ENCODE peak calls at places on chromosomes 4 and X, in five cellular contexts. One of them, this sample, is unnamed.

GRCh38 chr4:2243682-2244380 is 1.9 kb upstream of the HAUS3 start:
- DNase-seq in fibroblast of pulmonary artery: peak
- DNase-seq in hepatocyte: peak
- DNase-seq in cardiac fibroblast: peak
- DNase-seq in ovary: peak
- DNase-seq in this sample: no peak

GRCh38 chr4:67723949-67724348 is 23.0 kb upstream of the UBA6 start:
- DNase-seq in fibroblast of pulmonary artery: no peak
- DNase-seq in hepatocyte: no peak
- DNase-seq in cardiac fibroblast: no peak
- DNase-seq in ovary: no peak
- DNase-seq in this sample: no peak

GRCh38 chrX:135185795-135186443 is 14.7 kb upstream of the CT55 start:
- DNase-seq in fibroblast of pulmonary artery: peak
- DNase-seq in hepatocyte: peak
- DNase-seq in cardiac fibroblast: peak
- DNase-seq in ovary: no peak
- DNase-seq in this sample: peak

GRCh38 chr4:140643571-140644055 is 74.9 kb upstream of the UCP1 start:
- DNase-seq in fibroblast of pulmonary artery: no peak
- DNase-seq in hepatocyte: no peak
- DNase-seq in cardiac fibroblast: no peak
- DNase-seq in ovary: peak
- DNase-seq in this sample: no peak

GRCh38 chr4:177937051-177937450 is 494.8 kb upstream of the AGA start:
- DNase-seq in fibroblast of pulmonary artery: no peak
- DNase-seq in hepatocyte: no peak
- DNase-seq in cardiac fibroblast: no peak
- DNase-seq in ovary: no peak
- DNase-seq in this sample: no peak

GRCh38 chr4:112550728-112551127 is 34.7 kb upstream of the NEUROG2 start:
- DNase-seq in fibroblast of pulmonary artery: peak
- DNase-seq in hepatocyte: no peak
- DNase-seq in cardiac fibroblast: peak
- DNase-seq in ovary: no peak
- DNase-seq in this sample: peak

GRCh38 chrX:50736651-50737050 is 77.3 kb downstream of the SHROOM4 start:
- DNase-seq in fibroblast of pulmonary artery: no peak
- DNase-seq in hepatocyte: no peak
- DNase-seq in cardiac fibroblast: no peak
- DNase-seq in ovary: no peak
- DNase-seq in this sample: no peak

GRCh38 chr4:53591372-53591892 is at the start of gene LNX1:
- DNase-seq in fibroblast of pulmonary artery: no peak
- DNase-seq in hepatocyte: peak
- DNase-seq in cardiac fibroblast: no peak
- DNase-seq in ovary: no peak
- DNase-seq in this sample: no peak

GRCh38 chr4:112330921-112331320 is 33.8 kb downstream of the ALPK1 start:
- DNase-seq in fibroblast of pulmonary artery: no peak
- DNase-seq in hepatocyte: no peak
- DNase-seq in cardiac fibroblast: no peak
- DNase-seq in ovary: no peak
- DNase-seq in this sample: no peak

GRCh38 chrX:2708016-2708415 is 16.9 kb downstream of the CD99 start:
- DNase-seq in fibroblast of pulmonary artery: no peak
- DNase-seq in hepatocyte: no peak
- DNase-seq in cardiac fibroblast: peak
- DNase-seq in ovary: no peak
- DNase-seq in this sample: no peak

GRCh38 chrX:3345281-3346081 is 971 bp downstream of the MXRA5 start:
- DNase-seq in fibroblast of pulmonary artery: peak
- DNase-seq in hepatocyte: peak
- DNase-seq in cardiac fibroblast: peak
- DNase-seq in ovary: peak
- DNase-seq in this sample: no peak

GRCh38 chr4:142463195-142463594 is 382.9 kb downstream of the INPP4B start:
- DNase-seq in fibroblast of pulmonary artery: no peak
- DNase-seq in hepatocyte: no peak
- DNase-seq in cardiac fibroblast: no peak
- DNase-seq in ovary: no peak
- DNase-seq in this sample: no peak

DNA sequence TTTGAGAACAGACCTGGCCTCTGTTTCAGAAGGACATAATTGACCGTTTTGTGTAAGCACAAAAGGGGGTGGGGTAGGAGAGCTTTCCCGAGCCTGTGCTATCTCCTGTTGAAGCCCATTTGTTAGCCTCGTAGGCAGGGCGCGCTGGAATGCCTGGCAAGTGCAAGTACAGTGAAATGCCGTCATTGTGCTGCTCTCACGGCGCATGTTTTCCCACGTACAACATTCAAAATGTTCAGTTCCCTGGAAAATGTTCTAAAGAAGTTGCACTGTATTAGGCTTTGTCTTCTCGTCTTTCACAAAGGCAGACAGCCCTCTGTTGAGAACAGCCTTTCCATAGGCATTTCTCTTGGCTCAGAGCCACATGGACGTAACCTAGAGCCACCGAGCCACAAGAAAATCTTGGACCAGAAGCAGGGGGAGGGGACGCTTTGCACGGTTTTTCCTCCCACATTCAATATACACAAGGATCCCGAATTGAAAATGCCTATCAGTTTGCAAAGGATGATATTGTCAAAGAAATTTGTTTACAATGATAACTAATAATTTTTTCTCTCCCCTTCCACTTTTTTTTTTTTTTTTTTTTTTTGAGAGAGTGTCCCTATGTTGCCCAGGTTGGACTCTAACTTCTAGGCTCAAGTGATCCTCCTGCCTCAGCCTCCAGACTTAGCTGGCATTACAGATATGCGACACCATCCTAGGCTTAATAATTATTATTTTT is 54.6 kb upstream of the RAPGEF2 start:
- DNase-seq in fibroblast of pulmonary artery: peak
- DNase-seq in hepatocyte: peak
- DNase-seq in cardiac fibroblast: peak
- DNase-seq in ovary: peak
- DNase-seq in this sample: no peak
- H3K4me3 ChIP-seq in fibroblast of pulmonary artery: peak
- H3K4me3 ChIP-seq in hepatocyte: no peak
- H3K4me3 ChIP-seq in cardiac fibroblast: peak
- H3K4me3 ChIP-seq in ovary: no peak
- H3K4me3 ChIP-seq in this sample: no peak

GRCh38 chr4:22910200-22910599 is 217.5 kb downstream of the GBA3 start:
- DNase-seq in fibroblast of pulmonary artery: no peak
- DNase-seq in hepatocyte: no peak
- DNase-seq in cardiac fibroblast: no peak
- DNase-seq in ovary: no peak
- DNase-seq in this sample: no peak
- TF ChIP-seq CTCF in fibroblast of pulmonary artery: no peak
- TF ChIP-seq CTCF in hepatocyte: no peak
- TF ChIP-seq CTCF in cardiac fibroblast: no peak
- TF ChIP-seq CTCF in ovary: no peak
- TF ChIP-seq CTCF in this sample: no peak

GRCh38 chr4:76611611-76612010 is 176.6 kb downstream of the SHROOM3 start:
- DNase-seq in fibroblast of pulmonary artery: no peak
- DNase-seq in hepatocyte: peak
- DNase-seq in cardiac fibroblast: peak
- DNase-seq in ovary: peak
- DNase-seq in this sample: no peak

GRCh38 chr4:76610751-76611150 is 175.7 kb downstream of the SHROOM3 start:
- DNase-seq in fibroblast of pulmonary artery: no peak
- DNase-seq in hepatocyte: no peak
- DNase-seq in cardiac fibroblast: no peak
- DNase-seq in ovary: no peak
- DNase-seq in this sample: no peak

GRCh38 chr4:76607846-76608245 is 172.8 kb downstream of the SHROOM3 start:
- DNase-seq in fibroblast of pulmonary artery: no peak
- DNase-seq in hepatocyte: no peak
- DNase-seq in cardiac fibroblast: no peak
- DNase-seq in ovary: no peak
- DNase-seq in this sample: no peak

GRCh38 chr4:76614589-76614988 is 179.6 kb downstream of the SHROOM3 start:
- DNase-seq in fibroblast of pulmonary artery: no peak
- DNase-seq in hepatocyte: no peak
- DNase-seq in cardiac fibroblast: peak
- DNase-seq in ovary: no peak
- DNase-seq in this sample: peak

DNA sequence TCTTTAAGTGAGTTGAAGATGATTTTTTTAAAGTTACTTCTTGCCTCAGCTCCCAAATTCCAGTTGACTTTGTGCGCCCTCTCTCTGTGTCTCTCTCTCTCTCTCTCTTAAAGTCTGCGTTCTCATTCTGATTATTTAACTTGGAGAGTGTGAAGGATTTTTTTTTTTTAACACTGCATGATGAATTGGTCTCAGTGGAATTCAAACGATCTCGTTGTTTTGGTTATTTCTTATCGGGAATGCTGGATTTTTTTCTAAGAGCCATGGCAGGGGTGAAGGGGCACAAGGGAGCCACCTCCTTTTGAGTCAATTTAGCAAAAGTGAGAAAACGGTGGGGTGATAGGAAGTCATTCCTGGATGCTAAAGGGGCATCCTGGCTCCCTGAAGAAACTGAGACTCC is 176.1 kb downstream of the SHROOM3 start:
- DNase-seq in fibroblast of pulmonary artery: peak
- DNase-seq in hepatocyte: no peak
- DNase-seq in cardiac fibroblast: peak
- DNase-seq in ovary: no peak
- DNase-seq in this sample: no peak
- H3K4me3 ChIP-seq in fibroblast of pulmonary artery: no peak
- H3K4me3 ChIP-seq in hepatocyte: no peak
- H3K4me3 ChIP-seq in cardiac fibroblast: no peak
- H3K4me3 ChIP-seq in ovary: no peak
- H3K4me3 ChIP-seq in this sample: no peak

GRCh38 chr4:26410385-26411293 is 79.6 kb downstream of the CCKAR start:
- DNase-seq in fibroblast of pulmonary artery: peak
- DNase-seq in hepatocyte: peak
- DNase-seq in cardiac fibroblast: peak
- DNase-seq in ovary: no peak
- DNase-seq in this sample: peak
- TF ChIP-seq CTCF in fibroblast of pulmonary artery: peak
- TF ChIP-seq CTCF in hepatocyte: peak
- TF ChIP-seq CTCF in cardiac fibroblast: peak
- TF ChIP-seq CTCF in ovary: no peak
- TF ChIP-seq CTCF in this sample: peak

GRCh38 chrX:118350715-118351114 is 4.8 kb downstream of the WDR44 start:
- DNase-seq in fibroblast of pulmonary artery: no peak
- DNase-seq in hepatocyte: no peak
- DNase-seq in cardiac fibroblast: no peak
- DNase-seq in ovary: no peak
- DNase-seq in this sample: no peak
- H3K4me3 ChIP-seq in fibroblast of pulmonary artery: no peak
- H3K4me3 ChIP-seq in hepatocyte: no peak
- H3K4me3 ChIP-seq in cardiac fibroblast: no peak
- H3K4me3 ChIP-seq in ovary: no peak
- H3K4me3 ChIP-seq in this sample: no peak

GRCh38 chr4:106306561-106306960 is 9.4 kb downstream of the TBCK start:
- DNase-seq in fibroblast of pulmonary artery: no peak
- DNase-seq in hepatocyte: no peak
- DNase-seq in cardiac fibroblast: no peak
- DNase-seq in ovary: no peak
- DNase-seq in this sample: no peak
- TF ChIP-seq CTCF in fibroblast of pulmonary artery: no peak
- TF ChIP-seq CTCF in hepatocyte: no peak
- TF ChIP-seq CTCF in cardiac fibroblast: no peak
- TF ChIP-seq CTCF in ovary: no peak
- TF ChIP-seq CTCF in this sample: no peak

GRCh38 chr4:143515905-143516304 is 2.4 kb downstream of the SMARCA5 start:
- DNase-seq in fibroblast of pulmonary artery: no peak
- DNase-seq in hepatocyte: no peak
- DNase-seq in cardiac fibroblast: no peak
- DNase-seq in ovary: no peak
- DNase-seq in this sample: no peak
- H3K4me3 ChIP-seq in fibroblast of pulmonary artery: peak
- H3K4me3 ChIP-seq in hepatocyte: peak
- H3K4me3 ChIP-seq in cardiac fibroblast: peak
- H3K4me3 ChIP-seq in ovary: peak
- H3K4me3 ChIP-seq in this sample: no peak

DNA sequence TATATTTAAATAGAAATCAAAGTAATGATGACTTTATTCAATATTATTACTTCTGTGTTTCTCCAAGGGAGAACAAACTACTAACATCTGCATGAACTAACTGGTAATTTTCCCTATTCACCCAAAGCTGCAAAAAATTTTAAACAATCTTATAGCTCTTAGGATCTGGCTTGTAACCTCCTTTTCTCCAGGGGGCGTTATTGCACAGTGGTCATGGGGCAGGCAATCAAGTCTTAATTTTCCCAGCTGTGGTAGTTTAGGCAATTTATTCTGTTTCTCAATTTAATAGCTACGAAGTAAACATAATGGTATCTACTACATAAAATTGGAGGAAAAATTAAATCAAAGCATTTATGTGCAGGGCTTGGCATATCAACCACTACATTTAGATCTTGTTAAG is 137.5 kb upstream of the GUCY1A1 start:
- DNase-seq in fibroblast of pulmonary artery: peak
- DNase-seq in hepatocyte: no peak
- DNase-seq in cardiac fibroblast: peak
- DNase-seq in ovary: no peak
- DNase-seq in this sample: no peak
- TF ChIP-seq CTCF in fibroblast of pulmonary artery: peak
- TF ChIP-seq CTCF in hepatocyte: peak
- TF ChIP-seq CTCF in cardiac fibroblast: peak
- TF ChIP-seq CTCF in ovary: no peak
- TF ChIP-seq CTCF in this sample: peak